ENCODE peak calls at places on chromosomes 4 and X, in seven cellular contexts. F is GM12878; W is tibial artery; H is activated CD4-positive, alpha-beta T cell treated with anti-CD3 and anti-CD28 coated beads, Interleukin-2, amount 10 ng/mL, durations not matched to agents 7 days and 5 days; V is foreskin fibroblast; Z is stimulated activated CD4-positive, alpha-beta T cell treated with anti-CD3 and anti-CD28 coated beads, TNF-alpha, amount 100 ng/mL, for 24 hours; R is non-pigmented ciliary epithelial cell. I is an unnamed sample.

GRCh38 chr4:19961092-19961491 is 290.6 kb upstream of the SLIT2 start:
- DNase-seq in F (no peak), W (no peak), H (no peak), V (peak; percentile 72), Z (no peak), R (no peak), I (no peak)

GRCh38 chr4:110007217-110007616 is 94.5 kb downstream of the EGF start:
- DNase-seq in F (no peak), W (no peak), H (no peak), V (no peak), Z (no peak), R (no peak), I (no peak)

GRCh38 chr4:89681219-89681618 is 155.7 kb downstream of the SNCA start:
- DNase-seq in F (no peak), W (no peak), H (no peak), V (no peak), Z (no peak), R (no peak), I (peak; percentile 72)

GRCh38 chr4:946517-947471 is 14.5 kb downstream of the TMEM175 start:
- DNase-seq in F (no peak), W (peak; percentile 16), H (no peak), V (no peak), Z (no peak), R (no peak), I (no peak)

GRCh38 chr4:136002316-136002715 is 1530.0 kb downstream of the PCDH18 start:
- DNase-seq in F (no peak), W (no peak), H (no peak), V (no peak), Z (no peak), R (no peak), I (no peak)

GRCh38 chr4:116925900-116926457 is 159.4 kb downstream of the TRAM1L1 start:
- DNase-seq in F (no peak), W (no peak), H (no peak), V (peak; percentile 0), Z (no peak), R (no peak), I (peak; percentile 73)

GRCh38 chrX:18833071-18833731 is 125.8 kb downstream of the PPEF1 start:
- DNase-seq in F (no peak), W (peak; percentile 80), H (no peak), V (no peak), Z (no peak), R (no peak), I (no peak)

GRCh38 chrX:31376408-31376807 is 304.6 kb upstream of the FTHL17 start:
- DNase-seq in F (no peak), W (no peak), H (no peak), V (no peak), Z (no peak), R (no peak), I (no peak)

GRCh38 chrX:41351923-41352322 is 18.0 kb downstream of the DDX3X start:
- DNase-seq in F (no peak), W (no peak), H (no peak), V (no peak), Z (no peak), R (no peak), I (no peak)

GRCh38 chr4:29081230-29081955 is 1638.8 kb upstream of the PCDH7 start:
- DNase-seq in F (no peak), W (no peak), H (no peak), V (no peak), Z (no peak), R (no peak), I (no peak)